ENCODE peak calls at places on chromosomes 6 and 20, in ten cellular contexts. K is fibroblast of lung, A is heart right ventricle, W is GM13976, X is IMR-90, B is hepatocyte, G is H9, P is NB4, S is endothelial cell, T is GM12865. E is an unnamed sample.

GRCh38 chr20:57124800-57125399 is 141.5 kb downstream of the BMP7 start:
- DNase-seq in K (no peak), A (no peak), W (no peak), X (no peak), B (peak), G (no peak), P (no peak), S (no peak), T (peak), E (peak)

GRCh38 chr20:19937651-19938420 is 79.3 kb upstream of the NAA20 start:
- DNase-seq in K (no peak), A (no peak), W (peak), X (no peak), B (no peak), G (no peak), P (peak), S (no peak), T (peak), E (no peak)

GRCh38 chr6:34057790-34058189 is 88.1 kb downstream of the GRM4 start:
- DNase-seq in K (no peak), A (no peak), W (no peak), X (no peak), B (no peak), G (no peak), P (no peak), S (no peak), T (no peak), E (no peak)

GRCh38 chr20:14979472-14979986 is 642.1 kb upstream of the FLRT3 start:
- DNase-seq in K (no peak), A (no peak), W (no peak), X (no peak), B (peak), G (no peak), P (no peak), S (no peak), T (no peak), E (no peak)

GRCh38 chr6:26205161-26205624 is 118.0 kb downstream of the HFE start:
- DNase-seq in K (peak), A (peak), W (peak), X (peak), B (peak), G (peak), P (peak), S (peak), T (peak), E (peak)

GRCh38 chr20:7094438-7094997 is 327.0 kb downstream of the BMP2 start:
- DNase-seq in K (peak), A (peak), W (no peak), X (peak), B (peak), G (peak), P (peak), S (peak), T (peak), E (peak)

GRCh38 chr6:43677759-43678158 is 9.8 kb downstream of the MRPS18A start:
- DNase-seq in K (no peak), A (no peak), W (no peak), X (no peak), B (no peak), G (no peak), P (no peak), S (no peak), T (no peak), E (no peak)

GRCh38 chr20:32829291-32830005 is 9.7 kb downstream of the MAPRE1 start:
- DNase-seq in K (no peak), A (no peak), W (no peak), X (peak), B (no peak), G (no peak), P (no peak), S (no peak), T (no peak), E (no peak)

GRCh38 chr6:148831064-148831463 is 84.2 kb downstream of the UST start:
- DNase-seq in K (no peak), A (no peak), W (peak), X (no peak), B (no peak), G (no peak), P (no peak), S (no peak), T (peak), E (no peak)

GRCh38 chr6:105795913-105796517 is 290.1 kb upstream of the PRDM1 start:
- DNase-seq in K (no peak), A (no peak), W (no peak), X (no peak), B (peak), G (no peak), P (no peak), S (no peak), T (no peak), E (no peak)

GRCh38 chr20:47543006-47543431 is 41.3 kb downstream of the NCOA3 start:
- DNase-seq in K (no peak), A (no peak), W (peak), X (peak), B (no peak), G (no peak), P (no peak), S (no peak), T (peak), E (no peak)

GRCh38 chr6:26022166-26022510 is 59.5 kb downstream of the TRIM38 start:
- DNase-seq in K (peak), A (no peak), W (peak), X (peak), B (peak), G (no peak), P (peak), S (peak), T (peak), E (peak)

DNA sequence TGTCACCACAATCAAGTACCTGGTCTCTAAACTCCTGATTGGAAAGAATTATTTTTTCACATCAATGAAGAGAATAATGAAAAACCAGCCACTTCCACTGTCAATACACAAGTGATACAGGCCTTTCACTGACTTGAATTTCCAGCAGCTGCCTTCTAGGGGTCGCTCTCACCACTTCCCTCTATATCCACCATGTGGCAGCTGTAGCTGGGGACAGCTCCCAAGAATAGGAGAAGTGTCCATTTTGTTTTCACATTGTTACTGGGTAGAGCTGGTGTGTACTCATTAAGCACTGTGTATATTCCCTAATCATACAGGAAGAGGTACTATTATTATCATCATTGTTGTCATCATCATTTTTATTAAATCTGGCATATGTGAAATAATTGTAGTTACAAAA is 438.4 kb upstream of the SPTLC3 start:
- DNase-seq in K (no peak), A (no peak), W (no peak), X (no peak), B (peak), G (peak), P (peak), S (peak), T (no peak), E (peak)
- TF ChIP-seq CTCF in K (no peak), A (no peak), W (no peak), X (no peak), B (peak), G (peak), P (peak), S (peak), T (no peak), E (peak)

GRCh38 chr20:1420066-1420465 is 27.2 kb upstream of the FKBP1A start:
- DNase-seq in K (no peak), A (no peak), W (no peak), X (no peak), B (no peak), G (no peak), P (no peak), S (no peak), T (no peak), E (no peak)
- TF ChIP-seq CTCF in K (no peak), A (no peak), W (no peak), X (no peak), B (no peak), G (no peak), P (no peak), S (no peak), T (no peak), E (no peak)

GRCh38 chr6:144581807-144582537 is 296.8 kb downstream of the UTRN start:
- DNase-seq in K (peak), A (no peak), W (peak), X (peak), B (peak), G (peak), P (peak), S (peak), T (peak), E (peak)
- TF ChIP-seq CTCF in K (peak), A (no peak), W (peak), X (peak), B (peak), G (peak), P (peak), S (peak), T (peak), E (peak)

GRCh38 chr6:61842005-61842404 is 444.0 kb downstream of the KHDRBS2 start:
- DNase-seq in K (no peak), A (no peak), W (no peak), X (no peak), B (peak), G (no peak), P (no peak), S (no peak), T (no peak), E (no peak)
- TF ChIP-seq CTCF in K (no peak), A (no peak), W (no peak), X (no peak), B (no peak), G (no peak), P (no peak), S (no peak), T (no peak), E (no peak)

DNA sequence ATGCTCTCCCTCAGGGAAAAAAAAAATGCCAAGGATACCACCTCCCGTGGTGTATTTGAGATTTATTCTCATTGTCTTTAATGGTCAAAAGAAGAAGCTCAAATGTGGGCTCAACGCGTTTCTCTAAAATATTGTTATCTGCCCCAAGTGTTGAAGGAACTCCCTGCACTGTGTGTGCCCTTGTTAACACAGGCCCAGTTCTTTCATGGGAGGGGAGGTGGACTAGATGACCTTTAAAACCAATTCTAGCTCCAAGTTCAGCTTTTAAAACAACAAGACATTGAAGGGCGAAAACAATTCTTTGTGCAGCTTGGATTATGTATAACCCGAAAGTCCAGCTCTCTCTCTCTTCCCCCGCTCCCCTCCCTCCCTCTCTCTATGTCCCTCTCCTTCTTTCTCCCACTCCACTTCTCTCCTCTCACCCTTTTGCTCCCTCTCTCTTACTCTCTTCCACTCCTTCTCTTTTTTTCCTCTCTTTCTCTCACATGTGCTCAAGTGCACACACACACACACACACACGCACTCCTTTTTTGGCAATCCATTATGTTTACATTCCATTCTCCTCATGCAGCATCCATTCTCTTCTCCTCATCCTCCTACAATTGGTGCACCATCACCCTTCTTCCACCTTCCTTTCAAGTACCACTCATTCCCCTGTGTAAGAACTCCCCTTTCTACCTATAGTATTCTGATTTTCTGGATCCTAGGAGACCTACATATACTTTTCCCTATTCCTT is 8.5 kb downstream of the HLA-DMB start:
- DNase-seq in K (peak), A (no peak), W (no peak), X (peak), B (no peak), G (no peak), P (no peak), S (no peak), T (no peak), E (no peak)
- TF ChIP-seq CTCF in K (no peak), A (no peak), W (no peak), X (no peak), B (no peak), G (no peak), P (no peak), S (no peak), T (no peak), E (no peak)

DNA sequence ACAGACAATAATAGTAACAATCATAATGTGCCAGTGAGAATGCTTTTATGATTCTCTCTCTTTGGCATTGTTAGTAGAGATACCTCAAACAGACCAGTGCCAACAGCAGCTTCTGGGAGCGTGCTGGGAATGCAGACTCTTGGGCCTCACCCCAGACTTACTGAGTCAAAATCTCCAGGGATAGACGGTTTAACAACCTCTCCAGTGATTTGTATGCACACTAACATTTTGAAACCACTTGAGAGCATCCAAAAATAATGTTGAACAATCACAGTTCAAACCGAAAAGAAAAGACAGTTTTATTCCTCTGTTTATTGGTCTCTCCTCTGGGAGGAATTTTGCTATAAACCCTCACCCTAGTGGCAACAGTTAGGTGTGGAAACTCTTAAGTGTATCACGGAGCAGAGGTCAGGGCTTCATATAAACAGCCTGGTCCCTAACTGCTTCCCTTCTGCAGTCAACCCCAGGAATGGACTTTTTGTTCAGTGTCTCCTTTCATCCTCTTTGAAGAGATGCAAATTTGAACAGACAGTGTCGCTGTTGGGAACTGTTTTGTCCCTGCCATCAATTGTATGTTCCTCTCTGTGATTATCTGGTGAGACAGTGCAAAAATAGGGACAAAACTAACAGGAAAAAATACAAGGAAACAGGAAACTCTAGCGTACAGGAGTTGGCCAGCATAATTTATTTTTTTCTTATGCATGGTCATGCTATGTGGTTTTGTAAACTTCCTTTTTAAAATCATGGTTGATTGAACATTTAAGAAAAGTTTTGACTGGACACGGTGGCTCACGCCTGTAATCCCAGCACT is 162.4 kb upstream of the BTBD3 start:
- DNase-seq in K (no peak), A (no peak), W (no peak), X (no peak), B (no peak), G (no peak), P (no peak), S (peak), T (no peak), E (no peak)
- TF ChIP-seq CTCF in K (no peak), A (no peak), W (no peak), X (no peak), B (no peak), G (no peak), P (no peak), S (no peak), T (no peak), E (no peak)